ENCODE peak calls at places on chromosomes 6 and 20, in ten cellular contexts. T, H, Q, S, Y, O, N, D, K and M are unnamed samples.

GRCh38 chr6:10140824-10141223 is 274.1 kb downstream of the TFAP2A start:
- DNase-seq in T (no peak), S (no peak), D (no peak), Y (no peak), O (no peak), Q (no peak), H (no peak), K (no peak), N (no peak), M (no peak)

GRCh38 chr6:150005761-150006651 is 19.3 kb downstream of the RAET1L start:
- DNase-seq in K (no peak), H (no peak), T (no peak), D (no peak), Q (peak), S (no peak), N (no peak), O (no peak), Y (no peak), M (no peak)

GRCh38 chr6:56259682-56260081 is 12.3 kb upstream of the COL21A1 start:
- DNase-seq in N (no peak), K (peak), T (no peak), D (peak), S (no peak), H (no peak), Q (no peak), O (no peak), Y (no peak), M (peak)

GRCh38 chr6:53793318-53793975 is 1.4 kb upstream of the LRRC1 start:
- DNase-seq in Y (peak), T (peak), Q (peak), H (peak), S (peak), K (no peak), O (peak), D (peak), N (peak), M (no peak)

GRCh38 chr20:20009784-20010253 is 7.3 kb upstream of the NAA20 start:
- DNase-seq in N (no peak), S (no peak), Q (no peak), D (no peak), H (no peak), O (no peak), K (no peak), Y (peak), T (no peak), M (no peak)

GRCh38 chr6:46792635-46793034 is 554 bp upstream of the MEP1A start:
- DNase-seq in S (no peak), H (no peak), K (no peak), T (no peak), O (no peak), D (no peak), N (no peak), Q (no peak), Y (no peak), M (no peak)

GRCh38 chr6:11354019-11354418 is 121.6 kb upstream of the NEDD9 start:
- DNase-seq in N (no peak), T (peak), H (peak), D (peak), O (peak), S (no peak), K (peak), Y (no peak), Q (peak), M (no peak)

GRCh38 chr20:63103402-63104311 is 96.9 kb upstream of the BHLHE23 start:
- DNase-seq in N (peak), Q (no peak), T (no peak), O (no peak), H (no peak), Y (no peak), D (peak), K (no peak), S (no peak), M (no peak)

GRCh38 chr6:2625581-2625980 is 125.1 kb downstream of the MYLK4 start:
- DNase-seq in S (no peak), H (no peak), K (no peak), T (no peak), Y (no peak), O (no peak), Q (no peak), D (no peak), N (no peak), M (no peak)

GRCh38 chr6:52399511-52400315 is 20.4 kb upstream of the EFHC1 start:
- DNase-seq in S (peak), T (no peak), N (peak), D (peak), H (peak), O (no peak), Y (no peak), K (peak), Q (peak), M (no peak)

GRCh38 chr20:37538003-37538402 is 10.3 kb upstream of the BLCAP start:
- DNase-seq in T (no peak), H (no peak), Y (no peak), K (peak), N (no peak), Q (no peak), D (peak), S (no peak), O (no peak), M (no peak)

GRCh38 chr20:60691966-60692615 is 560.0 kb upstream of the CDH4 start:
- DNase-seq in K (no peak), H (no peak), T (no peak), Y (no peak), D (no peak), Q (no peak), N (no peak), O (no peak), S (no peak), M (no peak)

GRCh38 chr6:138290563-138290962 is 72.3 kb upstream of the PBOV1 start:
- DNase-seq in O (no peak), N (no peak), H (no peak), T (no peak), D (no peak), Y (no peak), K (peak), Q (no peak), S (no peak), M (no peak)

GRCh38 chr20:54065601-54066038 is 4.8 kb downstream of the BCAS1 start:
- DNase-seq in Q (no peak), H (no peak), T (no peak), K (no peak), D (no peak), O (no peak), S (no peak), Y (no peak), N (no peak), M (no peak)

GRCh38 chr6:56708810-56709597 is 66.3 kb upstream of the DST start:
- DNase-seq in S (peak), Q (no peak), T (no peak), D (peak), H (no peak), O (no peak), Y (no peak), N (peak), K (peak), M (no peak)

GRCh38 chr20:888057-888456 is 28.1 kb downstream of the ANGPT4 start:
- DNase-seq in O (no peak), Q (no peak), D (no peak), Y (no peak), H (no peak), K (no peak), T (no peak), N (no peak), S (no peak), M (no peak)

GRCh38 chr20:41575412-41575811 is 42.8 kb downstream of the CHD6 start:
- DNase-seq in S (no peak), O (no peak), K (no peak), Y (no peak), N (no peak), T (no peak), Q (no peak), H (no peak), D (no peak), M (no peak)

GRCh38 chr6:34132486-34133185 is 13.3 kb downstream of the GRM4 start:
- DNase-seq in Y (no peak), N (peak), Q (no peak), T (no peak), S (peak), D (peak), H (no peak), K (peak), O (no peak), M (no peak)

GRCh38 chr20:17226410-17227198 is at the start of gene PCSK2:
- DNase-seq in K (peak), Y (no peak), T (no peak), O (peak), H (peak), S (no peak), N (no peak), D (peak), Q (peak), M (no peak)

GRCh38 chr6:37171141-37171969 is 1.4 kb downstream of the PIM1 start:
- DNase-seq in K (peak), H (peak), S (peak), Y (peak), D (peak), Q (peak), N (peak), O (no peak), T (peak), M (no peak)

GRCh38 chr6:12327391-12327790 is 37.2 kb downstream of the EDN1 start:
- DNase-seq in S (no peak), K (peak), H (no peak), Q (no peak), N (no peak), T (no peak), Y (no peak), D (no peak), O (no peak), M (no peak)

GRCh38 chr6:56642366-56643261 is at the start of gene DST:
- DNase-seq in Q (peak), Y (no peak), H (no peak), N (peak), O (peak), K (peak), D (peak), S (no peak), T (peak), M (peak)

GRCh38 chr20:33407251-33407650 is 5.9 kb upstream of the CDK5RAP1 start:
- DNase-seq in K (no peak), N (no peak), D (peak), Q (no peak), Y (no peak), H (no peak), S (no peak), O (no peak), T (no peak), M (no peak)

GRCh38 chr20:59144179-59144830 is 19.3 kb upstream of the ZNF831 start:
- DNase-seq in Q (no peak), Y (no peak), D (no peak), S (no peak), O (no peak), H (no peak), T (no peak), K (no peak), N (no peak), M (no peak)

GRCh38 chr6:2127484-2127911 is 117.9 kb downstream of the GMDS start:
- DNase-seq in S (peak), Q (peak), T (no peak), O (no peak), H (peak), D (no peak), K (no peak), N (no peak), Y (peak), M (no peak)

GRCh38 chr6:32944265-32944664 is 3.4 kb upstream of the HLA-DMB start:
- DNase-seq in Q (no peak), T (no peak), Y (no peak), K (no peak), D (no peak), S (peak), H (no peak), N (no peak), O (no peak), M (no peak)

GRCh38 chr6:109445382-109445781 is 4.9 kb downstream of the SMPD2 start:
- DNase-seq in Q (no peak), T (no peak), Y (no peak), H (no peak), N (no peak), K (no peak), S (no peak), O (no peak), D (no peak), M (no peak)

GRCh38 chr6:109443425-109443950 is 3.0 kb downstream of the SMPD2 start:
- DNase-seq in T (no peak), O (no peak), K (no peak), H (no peak), Q (no peak), S (no peak), N (no peak), D (no peak), Y (no peak), M (no peak)

GRCh38 chr6:109440325-109441068 is at the start of the genes PPIL6 and SMPD2:
- DNase-seq in Y (peak), Q (peak), H (peak), D (peak), N (peak), T (peak), K (peak), S (peak), O (peak), M (peak)

GRCh38 chr6:109442393-109442924 is 1.9 kb downstream of the SMPD2 start:
- DNase-seq in K (no peak), T (no peak), O (no peak), H (no peak), S (peak), N (no peak), D (no peak), Y (no peak), Q (no peak), M (no peak)

GRCh38 chr6:109441069-109441816 is 719 bp downstream of the SMPD2 start:
- DNase-seq in O (no peak), Q (peak), N (peak), K (peak), H (peak), S (peak), T (peak), D (peak), Y (peak), M (no peak)
- TF ChIP-seq CTCF in O (peak), Q (no peak), N (no peak), K (peak), H (no peak), S (peak), T (peak), D (peak), Y (no peak), M (peak)

GRCh38 chr6:26329763-26330511 is 35.1 kb upstream of the BTN3A2 start:
- DNase-seq in Q (no peak), S (peak), K (peak), T (no peak), N (peak), O (no peak), Y (no peak), D (peak), H (no peak), M (no peak)

GRCh38 chr6:26331809-26332226 is 33.2 kb upstream of the BTN3A2 start:
- DNase-seq in S (peak), T (no peak), O (no peak), N (no peak), H (no peak), K (no peak), Q (no peak), D (no peak), Y (no peak), M (no peak)

GRCh38 chr6:26332408-26332807 is 32.6 kb upstream of the BTN3A2 start:
- DNase-seq in N (no peak), H (no peak), Y (no peak), T (no peak), S (no peak), Q (no peak), K (no peak), O (no peak), D (no peak), M (no peak)

GRCh38 chr6:26332843-26333242 is 32.2 kb upstream of the BTN3A2 start:
- DNase-seq in N (no peak), O (no peak), K (no peak), S (no peak), D (no peak), Q (no peak), T (no peak), H (no peak), Y (no peak), M (no peak)

GRCh38 chr6:26330835-26331808 is 33.9 kb upstream of the BTN3A2 start:
- DNase-seq in T (no peak), D (peak), K (peak), O (no peak), N (peak), Q (no peak), Y (no peak), H (no peak), S (peak), M (no peak)
- H3K4me3 ChIP-seq in T (no peak), D (peak), K (peak), O (peak), N (peak), Q (no peak), Y (no peak), H (no peak), S (peak), M (peak)

DNA sequence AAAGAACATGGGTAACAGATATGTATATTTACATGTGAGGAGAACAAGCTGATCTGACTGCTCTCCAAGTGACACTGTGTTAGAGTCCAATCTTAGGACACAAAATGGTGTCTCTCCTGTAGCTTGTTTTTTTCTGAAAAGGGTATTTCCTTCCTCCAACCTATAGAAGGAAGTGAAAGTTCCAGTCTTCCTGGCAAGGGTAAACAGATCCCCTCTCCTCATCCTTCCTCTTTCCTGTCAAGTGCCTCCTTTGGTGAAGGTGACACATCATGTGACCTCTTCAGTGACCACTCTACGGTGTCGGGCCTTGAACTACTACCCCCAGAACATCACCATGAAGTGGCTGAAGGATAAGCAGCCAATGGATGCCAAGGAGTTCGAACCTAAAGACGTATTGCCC is 5.2 kb downstream of the HFE start:
- DNase-seq in Y (no peak), H (no peak), K (no peak), S (no peak), Q (no peak), N (no peak), T (no peak), O (no peak), D (no peak), M (no peak)
- TF ChIP-seq CTCF in Y (no peak), H (no peak), K (no peak), S (no peak), Q (no peak), N (no peak), T (no peak), O (no peak), D (no peak), M (no peak)

DNA sequence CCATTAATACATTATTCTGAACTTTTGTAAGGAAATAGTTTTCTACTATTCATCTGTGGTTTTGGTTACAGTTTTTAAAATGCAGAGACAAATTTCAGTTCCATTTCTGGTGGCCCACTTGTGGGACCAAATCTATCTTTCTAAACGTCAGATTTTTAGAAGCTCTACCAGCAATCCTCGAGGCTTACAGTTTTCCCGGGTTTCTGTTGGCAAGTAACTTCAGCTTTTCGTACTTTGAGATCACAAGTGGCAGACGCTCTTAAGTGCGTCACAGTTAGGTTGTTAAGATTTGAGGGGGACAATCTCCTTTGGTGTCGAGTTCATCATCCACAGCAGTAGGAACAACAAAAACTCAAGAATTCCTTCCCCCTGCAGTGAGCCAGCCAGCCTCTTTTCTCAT is 60.0 kb downstream of the JARID2 start:
- DNase-seq in H (no peak), N (no peak), Y (no peak), T (no peak), S (peak), Q (no peak), D (no peak), O (no peak), K (no peak), M (no peak)
- H3K4me3 ChIP-seq in H (no peak), N (no peak), Y (no peak), T (no peak), S (peak), Q (no peak), D (no peak), O (no peak), K (no peak), M (no peak)

GRCh38 chr6:13624871-13625288 is 9.7 kb downstream of the NOL7 start:
- DNase-seq in Y (no peak), Q (no peak), T (no peak), D (peak), N (peak), S (peak), O (no peak), H (no peak), K (peak), M (no peak)
- TF ChIP-seq CTCF in Y (peak), Q (no peak), T (no peak), D (peak), N (peak), S (peak), O (peak), H (no peak), K (peak), M (peak)

GRCh38 chr20:56630086-56630493 is 984 bp downstream of the TFAP2C start:
- DNase-seq in Q (no peak), T (peak), N (peak), Y (no peak), K (peak), H (no peak), O (no peak), S (no peak), D (peak), M (no peak)

GRCh38 chr20:56630506-56631317 is 1.6 kb downstream of the TFAP2C start:
- DNase-seq in S (no peak), N (no peak), H (no peak), D (peak), T (no peak), O (no peak), Y (no peak), K (peak), Q (no peak), M (no peak)

GRCh38 chr20:56631990-56632327 is 2.9 kb downstream of the TFAP2C start:
- DNase-seq in K (peak), N (no peak), T (no peak), Q (no peak), Y (no peak), O (no peak), D (no peak), S (no peak), H (no peak), M (no peak)

GRCh38 chr20:56629464-56630085 is 469 bp downstream of the TFAP2C start:
- DNase-seq in D (no peak), Q (no peak), Y (no peak), K (no peak), T (no peak), S (no peak), O (no peak), N (no peak), H (no peak), M (no peak)

GRCh38 chr20:56631318-56631989 is 2.3 kb downstream of the TFAP2C start:
- DNase-seq in O (no peak), Y (no peak), N (no peak), K (no peak), T (no peak), H (no peak), Q (no peak), S (no peak), D (no peak), M (no peak)
- H3K4me3 ChIP-seq in O (no peak), Y (no peak), N (no peak), K (peak), T (peak), H (no peak), Q (no peak), S (no peak), D (peak), M (peak)

DNA sequence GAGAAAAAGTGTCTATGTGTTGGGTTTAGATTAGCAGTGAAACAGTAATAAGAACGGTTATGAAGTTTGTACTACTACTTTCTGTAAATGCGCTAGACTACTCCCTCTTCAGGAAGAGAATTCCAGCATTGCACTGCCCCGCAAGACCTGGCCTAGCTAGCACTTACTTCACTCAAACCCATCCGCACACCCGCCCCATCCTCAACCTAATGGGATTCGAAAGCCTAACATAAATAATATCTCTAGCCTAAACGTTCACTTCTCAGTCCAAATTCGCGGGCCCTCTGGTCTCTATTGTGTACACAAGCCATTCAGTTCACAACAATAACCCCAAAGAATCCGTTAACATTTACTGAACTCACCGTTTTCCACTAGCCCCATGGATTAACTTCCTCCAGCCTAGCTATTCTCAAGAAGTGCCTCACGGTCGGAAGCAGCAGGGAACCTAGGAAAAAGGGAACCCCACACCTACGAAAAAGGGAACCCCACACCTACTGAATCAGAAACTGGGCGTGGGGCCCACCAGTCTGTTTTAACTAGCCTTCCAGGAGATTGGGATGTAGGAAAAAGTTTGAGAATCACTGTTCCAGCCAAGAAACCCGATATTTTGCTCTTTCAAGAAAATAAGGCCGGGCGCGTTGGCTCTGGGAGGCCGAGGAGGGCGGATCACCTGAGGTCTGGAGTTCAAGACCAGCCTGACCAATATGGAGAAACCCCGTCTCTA is 45.4 kb upstream of the BTN3A2 start:
- DNase-seq in O (no peak), K (no peak), H (no peak), T (no peak), Q (no peak), N (no peak), S (no peak), Y (no peak), D (no peak), M (no peak)
- TF ChIP-seq CTCF in O (no peak), K (no peak), H (no peak), T (no peak), Q (no peak), N (no peak), S (no peak), Y (no peak), D (no peak), M (no peak)